ENCODE peak calls at places on chromosomes 1 and 21, in ten cellular contexts. One of them, this sample, is unnamed.
A peak's percentile ranks its signal among the peaks of the same experiment; 100 is the strongest.

GRCh38 chr1:62301726-62302390 is 17.4 kb downstream of the KANK4 start:
- DNase-seq in GM23338: no peak
- DNase-seq in keratinocyte: no peak
- DNase-seq in mammary epithelial cell: no peak
- DNase-seq in fibroblast of lung: no peak
- DNase-seq in GM23248: no peak
- DNase-seq in neural progenitor cell: no peak
- DNase-seq in GM12878: no peak
- DNase-seq in Karpas-422: no peak
- DNase-seq in PC-9: no peak
- DNase-seq in this sample: no peak

GRCh38 chr1:182163821-182164223 is 102.3 kb upstream of the ZNF648 start:
- DNase-seq in GM23248: peak; percentile 41
- DNase-seq in GM12878: no peak
- DNase-seq in PC-9: no peak
- DNase-seq in mammary epithelial cell: no peak
- DNase-seq in Karpas-422: no peak
- DNase-seq in keratinocyte: no peak
- DNase-seq in fibroblast of lung: peak; percentile 24
- DNase-seq in neural progenitor cell: no peak
- DNase-seq in GM23338: no peak
- DNase-seq in this sample: no peak

GRCh38 chr1:99825702-99826101 is 24.5 kb upstream of the AGL start:
- DNase-seq in GM23248: no peak
- DNase-seq in neural progenitor cell: no peak
- DNase-seq in Karpas-422: no peak
- DNase-seq in PC-9: no peak
- DNase-seq in GM12878: no peak
- DNase-seq in GM23338: no peak
- DNase-seq in mammary epithelial cell: no peak
- DNase-seq in fibroblast of lung: no peak
- DNase-seq in keratinocyte: no peak
- DNase-seq in this sample: no peak

GRCh38 chr1:51410568-51411460 is 80.5 kb upstream of the TTC39A start:
- DNase-seq in neural progenitor cell: peak; percentile 9
- DNase-seq in GM23338: peak; percentile 21
- DNase-seq in keratinocyte: no peak
- DNase-seq in mammary epithelial cell: no peak
- DNase-seq in Karpas-422: no peak
- DNase-seq in GM23248: peak; percentile 33
- DNase-seq in GM12878: no peak
- DNase-seq in PC-9: no peak
- DNase-seq in fibroblast of lung: no peak
- DNase-seq in this sample: no peak

GRCh38 chr1:226821719-226822085 is 48.7 kb upstream of the PSEN2 start:
- DNase-seq in keratinocyte: no peak
- DNase-seq in neural progenitor cell: no peak
- DNase-seq in GM12878: no peak
- DNase-seq in fibroblast of lung: peak; percentile 78
- DNase-seq in GM23338: no peak
- DNase-seq in PC-9: no peak
- DNase-seq in mammary epithelial cell: no peak
- DNase-seq in GM23248: peak; percentile 40
- DNase-seq in Karpas-422: no peak
- DNase-seq in this sample: no peak

GRCh38 chr1:172581779-172582178 is 48.8 kb downstream of the SUCO start:
- DNase-seq in neural progenitor cell: no peak
- DNase-seq in mammary epithelial cell: no peak
- DNase-seq in GM23248: peak; percentile 9
- DNase-seq in PC-9: no peak
- DNase-seq in Karpas-422: no peak
- DNase-seq in GM12878: no peak
- DNase-seq in keratinocyte: no peak
- DNase-seq in GM23338: peak; percentile 13
- DNase-seq in fibroblast of lung: peak; percentile 72
- DNase-seq in this sample: no peak

GRCh38 chr1:231075497-231075896 is 35.4 kb upstream of the FAM89A start:
- DNase-seq in fibroblast of lung: no peak
- DNase-seq in PC-9: no peak
- DNase-seq in GM23338: no peak
- DNase-seq in GM12878: no peak
- DNase-seq in GM23248: no peak
- DNase-seq in neural progenitor cell: no peak
- DNase-seq in keratinocyte: no peak
- DNase-seq in Karpas-422: no peak
- DNase-seq in mammary epithelial cell: no peak
- DNase-seq in this sample: no peak

GRCh38 chr1:67987046-67987799 is 63.2 kb downstream of the DIRAS3 start:
- DNase-seq in neural progenitor cell: no peak
- DNase-seq in GM23338: no peak
- DNase-seq in keratinocyte: no peak
- DNase-seq in GM12878: no peak
- DNase-seq in mammary epithelial cell: peak; percentile 87
- DNase-seq in GM23248: peak; percentile 93
- DNase-seq in fibroblast of lung: peak; percentile 95
- DNase-seq in Karpas-422: no peak
- DNase-seq in PC-9: no peak
- DNase-seq in this sample: peak; percentile 68

GRCh38 chr1:84851839-84852238 is 41.2 kb downstream of the LPAR3 start:
- DNase-seq in fibroblast of lung: peak; percentile 88
- DNase-seq in GM12878: no peak
- DNase-seq in mammary epithelial cell: peak; percentile 88
- DNase-seq in PC-9: peak; percentile 84
- DNase-seq in Karpas-422: no peak
- DNase-seq in GM23338: no peak
- DNase-seq in keratinocyte: peak; percentile 48
- DNase-seq in GM23248: peak; percentile 94
- DNase-seq in neural progenitor cell: no peak
- DNase-seq in this sample: peak; percentile 87

GRCh38 chr1:905071-905749 is 18.5 kb upstream of the SAMD11 start:
- DNase-seq in neural progenitor cell: peak; percentile 37
- DNase-seq in keratinocyte: no peak
- DNase-seq in GM23248: peak; percentile 72
- DNase-seq in GM12878: no peak
- DNase-seq in PC-9: no peak
- DNase-seq in GM23338: peak; percentile 76
- DNase-seq in Karpas-422: peak; percentile 75
- DNase-seq in mammary epithelial cell: no peak
- DNase-seq in fibroblast of lung: peak; percentile 21
- DNase-seq in this sample: no peak

GRCh38 chr1:82386365-82387069 is 585.8 kb downstream of the ADGRL2 start:
- DNase-seq in mammary epithelial cell: peak; percentile 15
- DNase-seq in Karpas-422: no peak
- DNase-seq in fibroblast of lung: no peak
- DNase-seq in GM23248: peak; percentile 5
- DNase-seq in GM23338: no peak
- DNase-seq in keratinocyte: no peak
- DNase-seq in GM12878: no peak
- DNase-seq in PC-9: no peak
- DNase-seq in neural progenitor cell: no peak
- DNase-seq in this sample: no peak

GRCh38 chr1:23129846-23130245 is 38.8 kb downstream of the LUZP1 start:
- DNase-seq in GM23248: peak; percentile 18
- DNase-seq in GM12878: no peak
- DNase-seq in Karpas-422: no peak
- DNase-seq in keratinocyte: no peak
- DNase-seq in GM23338: no peak
- DNase-seq in neural progenitor cell: no peak
- DNase-seq in mammary epithelial cell: peak; percentile 45
- DNase-seq in PC-9: no peak
- DNase-seq in fibroblast of lung: no peak
- DNase-seq in this sample: peak; percentile 16

GRCh38 chr21:32916088-32916487 is 109.6 kb upstream of the OLIG2 start:
- DNase-seq in GM23338: no peak
- DNase-seq in mammary epithelial cell: no peak
- DNase-seq in Karpas-422: no peak
- DNase-seq in GM12878: no peak
- DNase-seq in GM23248: no peak
- DNase-seq in fibroblast of lung: no peak
- DNase-seq in PC-9: no peak
- DNase-seq in keratinocyte: no peak
- DNase-seq in neural progenitor cell: no peak
- DNase-seq in this sample: no peak

GRCh38 chr21:43749686-43750262 is 26.3 kb downstream of the CSTB start:
- DNase-seq in fibroblast of lung: no peak
- DNase-seq in mammary epithelial cell: no peak
- DNase-seq in GM12878: no peak
- DNase-seq in neural progenitor cell: no peak
- DNase-seq in Karpas-422: no peak
- DNase-seq in PC-9: no peak
- DNase-seq in GM23248: no peak
- DNase-seq in GM23338: no peak
- DNase-seq in keratinocyte: no peak
- DNase-seq in this sample: no peak

GRCh38 chr1:108533351-108534083 is 26.4 kb upstream of the EEIG2 start:
- DNase-seq in GM23338: peak; percentile 55
- DNase-seq in fibroblast of lung: no peak
- DNase-seq in mammary epithelial cell: peak; percentile 5
- DNase-seq in keratinocyte: no peak
- DNase-seq in GM23248: no peak
- DNase-seq in GM12878: peak; percentile 40
- DNase-seq in neural progenitor cell: no peak
- DNase-seq in Karpas-422: no peak
- DNase-seq in PC-9: peak; percentile 87
- DNase-seq in this sample: peak; percentile 59

GRCh38 chr21:44348861-44349260 is 4.6 kb upstream of the TRPM2 start:
- DNase-seq in mammary epithelial cell: no peak
- DNase-seq in GM23248: no peak
- DNase-seq in Karpas-422: no peak
- DNase-seq in PC-9: no peak
- DNase-seq in neural progenitor cell: no peak
- DNase-seq in GM23338: no peak
- DNase-seq in fibroblast of lung: no peak
- DNase-seq in keratinocyte: no peak
- DNase-seq in GM12878: no peak
- DNase-seq in this sample: no peak

DNA sequence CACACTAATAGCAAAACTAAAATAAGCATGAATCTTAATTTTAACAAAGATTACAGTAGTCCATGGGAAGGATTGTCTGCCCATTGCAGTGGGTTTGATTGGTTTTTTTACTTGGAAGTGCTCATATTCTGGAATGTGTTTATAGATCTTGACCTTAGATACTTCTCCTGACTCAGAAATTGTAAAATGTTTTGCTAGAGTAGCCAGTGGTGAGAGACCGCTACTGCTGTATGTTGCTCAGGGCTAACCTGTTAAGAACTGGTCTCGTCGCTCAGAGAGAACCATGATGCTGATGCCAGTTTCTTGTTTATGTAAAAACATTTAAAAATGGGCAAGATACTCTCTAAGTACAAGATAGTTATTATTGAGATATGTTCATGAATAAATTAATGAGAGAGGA is 99.9 kb downstream of the ROR1 start:
- DNase-seq in fibroblast of lung: peak; percentile 63
- DNase-seq in neural progenitor cell: no peak
- DNase-seq in Karpas-422: no peak
- DNase-seq in GM23248: peak; percentile 57
- DNase-seq in PC-9: peak; percentile 85
- DNase-seq in keratinocyte: no peak
- DNase-seq in GM23338: no peak
- DNase-seq in mammary epithelial cell: peak; percentile 23
- DNase-seq in GM12878: no peak
- DNase-seq in this sample: peak; percentile 89
- H3K4me3 ChIP-seq in fibroblast of lung: no peak overlapping the region
- H3K4me3 ChIP-seq in neural progenitor cell: no peak overlapping the region
- H3K4me3 ChIP-seq in Karpas-422: no peak overlapping the region
- H3K4me3 ChIP-seq in GM23248: peak overlapping the region; percentile 0
- H3K4me3 ChIP-seq in PC-9: no peak overlapping the region
- H3K4me3 ChIP-seq in keratinocyte: no peak overlapping the region
- H3K4me3 ChIP-seq in GM23338: no peak overlapping the region
- H3K4me3 ChIP-seq in mammary epithelial cell: no peak overlapping the region
- H3K4me3 ChIP-seq in GM12878: no peak overlapping the region
- H3K4me3 ChIP-seq in this sample: peak overlapping the region; percentile 1

GRCh38 chr1:21299007-21299406 is 8.7 kb upstream of the ECE1 start:
- DNase-seq in mammary epithelial cell: peak; percentile 45
- DNase-seq in GM23338: no peak
- DNase-seq in Karpas-422: no peak
- DNase-seq in PC-9: peak; percentile 62
- DNase-seq in GM23248: no peak
- DNase-seq in GM12878: no peak
- DNase-seq in neural progenitor cell: no peak
- DNase-seq in keratinocyte: peak; percentile 46
- DNase-seq in fibroblast of lung: no peak
- DNase-seq in this sample: no peak
- H3K79me2 ChIP-seq in mammary epithelial cell: peaks cover 8% of the 10 kb centered on the region
- H3K79me2 ChIP-seq in GM23338: no peaks in the 10 kb centered on the region
- H3K79me2 ChIP-seq in Karpas-422: peaks cover 68% of the 10 kb centered on the region
- H3K79me2 ChIP-seq in PC-9: no peaks in the 10 kb centered on the region
- H3K79me2 ChIP-seq in GM23248: peaks cover 76% of the 10 kb centered on the region
- H3K79me2 ChIP-seq in GM12878: no peaks in the 10 kb centered on the region
- H3K79me2 ChIP-seq in neural progenitor cell: no peaks in the 10 kb centered on the region
- H3K79me2 ChIP-seq in keratinocyte: no peaks in the 10 kb centered on the region
- H3K79me2 ChIP-seq in fibroblast of lung: peaks cover 24% of the 10 kb centered on the region
- H3K79me2 ChIP-seq in this sample: peaks cover 23% of the 10 kb centered on the region

GRCh38 chr1:24752305-24752704 is 7.1 kb downstream of the CLIC4 start:
- DNase-seq in PC-9: no peak
- DNase-seq in Karpas-422: no peak
- DNase-seq in mammary epithelial cell: no peak
- DNase-seq in fibroblast of lung: no peak
- DNase-seq in keratinocyte: no peak
- DNase-seq in neural progenitor cell: no peak
- DNase-seq in GM23248: no peak
- DNase-seq in GM12878: no peak
- DNase-seq in GM23338: no peak
- DNase-seq in this sample: no peak
- H2AFZ ChIP-seq in PC-9: no peak overlapping the region
- H2AFZ ChIP-seq in Karpas-422: no peak overlapping the region
- H2AFZ ChIP-seq in mammary epithelial cell: no peak overlapping the region
- H2AFZ ChIP-seq in fibroblast of lung: no peak overlapping the region
- H2AFZ ChIP-seq in keratinocyte: no peak overlapping the region
- H2AFZ ChIP-seq in neural progenitor cell: no peak overlapping the region
- H2AFZ ChIP-seq in GM23248: no peak overlapping the region
- H2AFZ ChIP-seq in GM12878: no peak overlapping the region
- H2AFZ ChIP-seq in GM23338: no peak overlapping the region
- H2AFZ ChIP-seq in this sample: no peak overlapping the region

GRCh38 chr1:64553285-64553684 is 83.4 kb downstream of the CACHD1 start:
- DNase-seq in GM23338: no peak
- DNase-seq in Karpas-422: no peak
- DNase-seq in GM12878: no peak
- DNase-seq in neural progenitor cell: no peak
- DNase-seq in fibroblast of lung: no peak
- DNase-seq in keratinocyte: no peak
- DNase-seq in GM23248: no peak
- DNase-seq in mammary epithelial cell: no peak
- DNase-seq in PC-9: no peak
- DNase-seq in this sample: no peak

GRCh38 chr1:64550505-64550904 is 80.6 kb downstream of the CACHD1 start:
- DNase-seq in mammary epithelial cell: no peak
- DNase-seq in GM23338: no peak
- DNase-seq in GM23248: no peak
- DNase-seq in neural progenitor cell: no peak
- DNase-seq in PC-9: no peak
- DNase-seq in GM12878: no peak
- DNase-seq in keratinocyte: no peak
- DNase-seq in fibroblast of lung: no peak
- DNase-seq in Karpas-422: no peak
- DNase-seq in this sample: no peak

GRCh38 chr1:64550946-64551345 is 81.0 kb downstream of the CACHD1 start:
- DNase-seq in GM23248: peak; percentile 33
- DNase-seq in PC-9: no peak
- DNase-seq in neural progenitor cell: no peak
- DNase-seq in mammary epithelial cell: no peak
- DNase-seq in GM23338: no peak
- DNase-seq in keratinocyte: no peak
- DNase-seq in fibroblast of lung: no peak
- DNase-seq in GM12878: no peak
- DNase-seq in Karpas-422: no peak
- DNase-seq in this sample: no peak

GRCh38 chr1:64555947-64556346 is 86.0 kb downstream of the CACHD1 start:
- DNase-seq in GM12878: no peak
- DNase-seq in neural progenitor cell: no peak
- DNase-seq in GM23338: no peak
- DNase-seq in keratinocyte: no peak
- DNase-seq in mammary epithelial cell: no peak
- DNase-seq in PC-9: no peak
- DNase-seq in GM23248: no peak
- DNase-seq in fibroblast of lung: no peak
- DNase-seq in Karpas-422: no peak
- DNase-seq in this sample: no peak
- H3K4me3 ChIP-seq in GM12878: no peak overlapping the region
- H3K4me3 ChIP-seq in neural progenitor cell: no peak overlapping the region
- H3K4me3 ChIP-seq in GM23338: no peak overlapping the region
- H3K4me3 ChIP-seq in keratinocyte: no peak overlapping the region
- H3K4me3 ChIP-seq in mammary epithelial cell: no peak overlapping the region
- H3K4me3 ChIP-seq in PC-9: no peak overlapping the region
- H3K4me3 ChIP-seq in GM23248: no peak overlapping the region
- H3K4me3 ChIP-seq in fibroblast of lung: no peak overlapping the region
- H3K4me3 ChIP-seq in Karpas-422: no peak overlapping the region
- H3K4me3 ChIP-seq in this sample: no peak overlapping the region